ENCODE peak calls at places on chromosomes 13 and 19, in eight cellular contexts. J is esophagus squamous epithelium, D is PC-9, E is aorta, Y is thyroid gland, X is transverse colon, B is thoracic aorta, V is colonic mucosa. W is an unnamed sample.
A peak's percentile ranks its signal among the peaks of the same experiment; 100 is the strongest.

GRCh38 chr19:28406237-28406596 is 806.7 kb downstream of the UQCRFS1 start:
- DNase-seq in J (no peak), X (no peak), Y (no peak), E (no peak), V (no peak), D (no peak), B (no peak), W (no peak)

GRCh38 chr19:39320948-39321831 is 527 bp upstream of the LRFN1 start:
- DNase-seq in B (no peak), X (no peak), J (no peak), V (no peak), E (no peak), D (no peak), Y (no peak), W (no peak)

GRCh38 chr13:40313269-40314200 is 352.9 kb downstream of the FOXO1 start:
- DNase-seq in B (no peak), Y (no peak), D (no peak), J (no peak), V (no peak), E (no peak), X (no peak), W (no peak)

GRCh38 chr19:55940306-55940705 is 7.3 kb upstream of the NLRP8 start:
- DNase-seq in J (no peak), E (no peak), V (no peak), X (no peak), B (no peak), Y (no peak), D (no peak), W (no peak)

GRCh38 chr19:41753159-41753558 is 2.2 kb upstream of the CEACAM6 start:
- DNase-seq in X (peak; percentile 83), B (no peak), J (no peak), Y (peak; percentile 54), D (peak; percentile 40), V (peak; percentile 81), E (peak; percentile 83), W (no peak)

GRCh38 chr19:2253106-2254051 is 2.8 kb downstream of the JSRP1 start:
- DNase-seq in Y (no peak), B (no peak), X (no peak), J (no peak), V (no peak), D (no peak), E (no peak), W (peak; percentile 74)

GRCh38 chr13:30629527-30629926 is 11.8 kb downstream of the USPL1 start:
- DNase-seq in E (no peak), X (no peak), D (no peak), B (no peak), J (no peak), Y (no peak), V (no peak), W (no peak)

GRCh38 chr19:41323430-41324125 is 13.6 kb downstream of the CCDC97 start:
- DNase-seq in B (peak; percentile 58), X (peak; percentile 51), V (peak; percentile 52), E (peak; percentile 89), Y (peak; percentile 24), J (no peak), D (peak; percentile 85), W (peak; percentile 89)

GRCh38 chr13:51425410-51426042 is 27.3 kb downstream of the INTS6 start:
- DNase-seq in E (no peak), Y (no peak), X (no peak), B (no peak), J (no peak), D (no peak), V (no peak), W (no peak)

GRCh38 chr13:106132216-106132615 is 403.2 kb downstream of the EFNB2 start:
- DNase-seq in X (no peak), J (no peak), E (no peak), D (no peak), Y (no peak), B (no peak), V (no peak), W (no peak)

GRCh38 chr19:726993-727956 is 18.5 kb downstream of the PALM start:
- DNase-seq in B (no peak), E (no peak), Y (no peak), D (no peak), X (no peak), J (no peak), V (no peak), W (peak; percentile 79)
- H3K4me3 ChIP-seq in B (no peak overlapping the region), E (no peak overlapping the region), Y (no peak overlapping the region), D (no peak overlapping the region), X (no peak overlapping the region), J (no peak overlapping the region), V (no peak overlapping the region), W (no peak overlapping the region)

GRCh38 chr19:51127755-51128154 is 3.0 kb downstream of the SIGLEC9 start:
- DNase-seq in X (peak; percentile 28), D (no peak), B (no peak), J (no peak), Y (no peak), V (no peak), E (no peak), W (no peak)
- H3K4me1 ChIP-seq in X (no peaks in the 10 kb centered on the region), D (peaks cover 9% of the 10 kb centered on the region), B (peaks cover 9% of the 10 kb centered on the region), J (peaks cover 13% of the 10 kb centered on the region), Y (peaks cover 7% of the 10 kb centered on the region), V (no peaks in the 10 kb centered on the region), E (no peaks in the 10 kb centered on the region), W (peaks cover 9% of the 10 kb centered on the region)

GRCh38 chr13:114119196-114119595 is 13.2 kb downstream of the RASA3 start:
- DNase-seq in D (no peak), B (no peak), J (no peak), V (no peak), E (no peak), X (no peak), Y (peak; percentile 38), W (peak; percentile 83)
- H3K4me3 ChIP-seq in D (no peak overlapping the region), B (peak overlapping the region; percentile 66), J (no peak overlapping the region), V (no peak overlapping the region), E (no peak overlapping the region), X (no peak overlapping the region), Y (peak overlapping the region; percentile 21), W (peak overlapping the region; percentile 25)

GRCh38 chr19:7227735-7228134 is 66.5 kb downstream of the INSR start:
- DNase-seq in B (no peak), D (no peak), Y (no peak), V (no peak), E (no peak), X (no peak), J (no peak), W (no peak)
- H3K4me1 ChIP-seq in B (peaks cover 44% of the 10 kb centered on the region), D (no peaks in the 10 kb centered on the region), Y (peaks cover 13% of the 10 kb centered on the region), V (no peaks in the 10 kb centered on the region), E (no peaks in the 10 kb centered on the region), X (peaks cover 9% of the 10 kb centered on the region), J (peaks cover 27% of the 10 kb centered on the region), W (peaks cover 15% of the 10 kb centered on the region)

GRCh38 chr13:103941506-103942148 is 875.4 kb upstream of the SLC10A2 start:
- DNase-seq in B (no peak), Y (no peak), V (no peak), J (no peak), D (no peak), X (no peak), E (no peak), W (no peak)
- H3K4me3 ChIP-seq in B (no peak overlapping the region), Y (no peak overlapping the region), V (no peak overlapping the region), J (no peak overlapping the region), D (no peak overlapping the region), X (no peak overlapping the region), E (no peak overlapping the region), W (no peak overlapping the region)

DNA sequence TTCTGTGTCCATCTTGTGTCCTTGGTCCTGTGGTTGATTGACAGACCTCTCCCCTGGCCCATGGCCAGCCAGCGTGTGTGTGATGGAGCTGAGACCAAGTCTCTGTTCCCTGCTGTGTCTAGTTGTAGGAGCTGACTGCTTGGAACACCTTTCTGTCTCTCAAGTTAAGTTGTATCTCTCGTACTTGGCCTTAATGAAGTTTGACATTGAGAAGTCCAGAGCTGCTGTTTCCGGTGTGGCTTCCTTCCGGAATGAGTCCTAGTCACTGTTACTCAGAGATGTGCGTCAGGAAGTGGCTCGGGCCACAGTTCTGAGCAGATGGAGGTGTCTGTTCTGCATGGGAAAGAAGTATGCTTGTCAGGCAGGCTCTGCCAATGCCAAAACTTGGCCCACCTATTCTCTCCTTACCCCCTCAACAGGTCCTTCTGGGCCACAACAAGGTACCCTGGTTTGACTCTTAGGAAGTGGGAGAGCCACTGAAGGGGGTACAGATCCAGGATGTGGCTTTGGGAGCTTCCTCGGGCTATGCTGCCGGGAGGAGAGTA is 54.3 kb downstream of the GATAD2A start:
- DNase-seq in E (no peak), V (no peak), Y (peak; percentile 28), J (no peak), D (no peak), B (no peak), X (peak; percentile 54), W (peak; percentile 75)
- H3K4me1 ChIP-seq in E (no peaks in the 10 kb centered on the region), V (peaks cover 50% of the 10 kb centered on the region), Y (peaks cover 72% of the 10 kb centered on the region), J (peaks cover 86% of the 10 kb centered on the region), D (no peaks in the 10 kb centered on the region), B (peaks cover 72% of the 10 kb centered on the region), X (peaks cover 39% of the 10 kb centered on the region), W (peaks cover 65% of the 10 kb centered on the region)

DNA sequence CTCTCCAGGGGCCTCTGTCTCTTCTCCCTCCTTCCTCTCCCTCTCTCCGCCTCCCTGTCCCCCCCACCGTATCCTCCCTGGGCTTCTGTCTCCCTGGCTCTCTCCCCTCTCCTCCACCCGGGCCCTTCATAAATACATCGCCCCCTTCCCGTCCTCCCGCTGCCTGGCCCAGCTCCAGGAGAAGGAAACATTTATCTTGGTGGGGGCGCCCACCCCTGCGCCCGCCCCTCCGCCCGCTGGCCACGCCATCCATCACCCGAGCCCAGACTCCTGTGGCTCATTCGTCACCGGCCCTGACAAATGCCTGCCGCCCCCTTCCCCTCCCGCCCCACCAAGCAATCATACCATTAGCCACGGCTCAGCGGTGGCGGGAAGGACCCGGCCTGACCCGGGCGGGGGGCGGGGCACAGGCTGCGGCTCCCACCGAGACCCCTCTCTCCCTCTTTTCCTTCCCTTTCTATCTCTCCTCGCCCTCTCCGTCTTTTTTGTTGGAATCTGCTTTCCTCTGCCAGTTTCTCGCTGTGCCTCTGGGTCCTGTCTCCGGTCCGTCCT is 2.6 kb upstream of the MEIS3 start:
- DNase-seq in B (no peak), J (no peak), Y (no peak), V (no peak), E (no peak), D (no peak), X (no peak), W (no peak)
- H3K4me3 ChIP-seq in B (no peak overlapping the region), J (no peak overlapping the region), Y (no peak overlapping the region), V (no peak overlapping the region), E (no peak overlapping the region), D (no peak overlapping the region), X (no peak overlapping the region), W (no peak overlapping the region)

W was measured in kidney.